ENCODE peak calls at places on chromosomes 5 and 9, in eight cellular contexts. Q, M, K, Y, A, Z, W and S are unnamed samples.

GRCh38 chr5:39755986-39756385 is 331.2 kb upstream of the DAB2 start:
- DNase-seq in Q (no peak), Y (no peak), M (no peak), K (no peak), A (peak), Z (peak), W (no peak), S (peak)

GRCh38 chr9:101716629-101717028 is 21.8 kb downstream of the GRIN3A start:
- DNase-seq in Y (no peak), Z (no peak), A (peak), Q (no peak), K (no peak), W (no peak), M (no peak), S (no peak)

GRCh38 chr9:21919377-21920362 is 74.5 kb downstream of the CDKN2A start:
- DNase-seq in A (peak), W (peak), Q (no peak), Z (peak), M (no peak), Y (peak), K (no peak), S (no peak)

GRCh38 chr9:86047361-86047760 is 52.0 kb downstream of the GOLM1 start:
- DNase-seq in M (no peak), A (no peak), Y (no peak), Q (no peak), W (no peak), Z (no peak), K (no peak), S (no peak)

GRCh38 chr9:7055201-7055903 is 297.6 kb downstream of the KDM4C start:
- DNase-seq in W (no peak), Y (no peak), M (no peak), Z (no peak), K (no peak), Q (no peak), A (no peak), S (no peak)

GRCh38 chr5:132437604-132438275 is 52.8 kb downstream of the IRF1 start:
- DNase-seq in K (peak), Y (peak), A (peak), Z (peak), M (peak), W (peak), Q (no peak), S (peak)

GRCh38 chr9:73149371-73150067 is 2.1 kb upstream of the ANXA1 start:
- DNase-seq in Q (no peak), K (no peak), Y (no peak), M (no peak), W (peak), A (peak), Z (peak), S (peak)

GRCh38 chr5:88776692-88777091 is 106.3 kb downstream of the MEF2C start:
- DNase-seq in A (no peak), K (no peak), W (no peak), Y (no peak), Q (no peak), M (no peak), Z (no peak), S (no peak)

GRCh38 chr9:98218562-98219363 is 26.3 kb upstream of the CORO2A start:
- DNase-seq in Z (no peak), A (no peak), M (no peak), W (no peak), Q (no peak), K (peak), Y (no peak), S (no peak)
- H3K27ac ChIP-seq in Z (peak), A (no peak), M (no peak), W (no peak), Q (peak), K (peak), Y (no peak), S (no peak)

GRCh38 chr9:133031496-133031911 is 707 bp downstream of the GTF3C5 start:
- DNase-seq in Y (no peak), M (no peak), Q (no peak), A (peak), K (no peak), W (no peak), Z (no peak), S (peak)
- H3K27ac ChIP-seq in Y (peak), M (peak), Q (no peak), A (no peak), K (no peak), W (peak), Z (peak), S (peak)

DNA sequence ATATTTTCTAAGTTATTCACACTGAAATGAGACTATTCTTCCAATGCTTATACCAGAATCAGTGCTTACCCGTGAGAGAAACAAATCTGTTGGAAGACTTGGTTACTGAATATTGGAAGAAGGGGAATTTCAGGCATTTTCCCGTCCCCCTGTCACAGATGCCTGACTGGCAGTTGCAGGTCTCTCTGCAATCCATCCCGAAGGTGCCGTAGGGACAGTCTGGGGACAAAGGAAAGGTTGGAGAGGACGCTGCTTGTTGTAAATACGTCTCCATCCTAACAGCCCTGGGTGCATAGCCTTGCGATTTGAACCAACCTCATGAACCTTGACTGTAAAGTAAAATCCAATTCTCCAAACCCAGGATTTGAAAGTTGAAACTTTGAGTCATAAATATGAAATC is 3.5 kb downstream of the ESM1 start:
- DNase-seq in M (no peak), Q (no peak), Z (no peak), K (no peak), Y (no peak), A (no peak), W (no peak), S (no peak)
- H3K27ac ChIP-seq in M (no peak), Q (no peak), Z (no peak), K (no peak), Y (no peak), A (no peak), W (no peak), S (no peak)

GRCh38 chr9:127049581-127049980 is 72.9 kb downstream of the ANGPTL2 start:
- DNase-seq in M (peak), K (no peak), W (no peak), Y (no peak), Q (no peak), Z (no peak), A (no peak), S (no peak)
- H3K27ac ChIP-seq in M (no peak), K (no peak), W (no peak), Y (no peak), Q (no peak), Z (peak), A (peak), S (no peak)